ENCODE peak calls at places on chromosomes 12 and 14, in ten cellular contexts. One of them, this sample, is unnamed.

GRCh38 chr14:95452890-95453712 is 63.3 kb downstream of the SYNE3 start:
- DNase-seq in NCI-H345: peak
- DNase-seq in lower lobe of right lung: no peak
- DNase-seq in activated naive CD4-positive, alpha-beta T cell: no peak
- DNase-seq in adipocyte: no peak
- DNase-seq in glutamatergic neuron: no peak
- DNase-seq in T follicular helper cell: no peak
- DNase-seq in AG08396: no peak
- DNase-seq in M059J: no peak
- DNase-seq in Caco-2: no peak
- DNase-seq in this sample: no peak

GRCh38 chr14:99759546-99759925 is 33.7 kb upstream of the EML1 start:
- DNase-seq in NCI-H345: no peak
- DNase-seq in lower lobe of right lung: peak
- DNase-seq in activated naive CD4-positive, alpha-beta T cell: no peak
- DNase-seq in adipocyte: no peak
- DNase-seq in glutamatergic neuron: no peak
- DNase-seq in T follicular helper cell: no peak
- DNase-seq in AG08396: no peak
- DNase-seq in M059J: no peak
- DNase-seq in Caco-2: no peak
- DNase-seq in this sample: no peak

GRCh38 chr12:124195226-124195938 is 99.5 kb upstream of the RFLNA start:
- DNase-seq in NCI-H345: no peak
- DNase-seq in lower lobe of right lung: no peak
- DNase-seq in activated naive CD4-positive, alpha-beta T cell: no peak
- DNase-seq in adipocyte: no peak
- DNase-seq in glutamatergic neuron: no peak
- DNase-seq in T follicular helper cell: no peak
- DNase-seq in AG08396: no peak
- DNase-seq in M059J: no peak
- DNase-seq in Caco-2: no peak
- DNase-seq in this sample: no peak

GRCh38 chr12:28032811-28033537 is 60.4 kb upstream of the PTHLH start:
- DNase-seq in NCI-H345: no peak
- DNase-seq in lower lobe of right lung: no peak
- DNase-seq in activated naive CD4-positive, alpha-beta T cell: no peak
- DNase-seq in adipocyte: no peak
- DNase-seq in glutamatergic neuron: no peak
- DNase-seq in T follicular helper cell: no peak
- DNase-seq in AG08396: no peak
- DNase-seq in M059J: peak
- DNase-seq in Caco-2: no peak
- DNase-seq in this sample: no peak

GRCh38 chr12:105341010-105341409 is 10.5 kb downstream of the C12orf75 start:
- DNase-seq in NCI-H345: no peak
- DNase-seq in lower lobe of right lung: no peak
- DNase-seq in activated naive CD4-positive, alpha-beta T cell: no peak
- DNase-seq in adipocyte: peak
- DNase-seq in glutamatergic neuron: no peak
- DNase-seq in T follicular helper cell: no peak
- DNase-seq in AG08396: no peak
- DNase-seq in M059J: peak
- DNase-seq in Caco-2: no peak
- DNase-seq in this sample: no peak

GRCh38 chr12:1324900-1325299 is 269.5 kb downstream of the FBXL14 start:
- DNase-seq in NCI-H345: no peak
- DNase-seq in lower lobe of right lung: no peak
- DNase-seq in activated naive CD4-positive, alpha-beta T cell: no peak
- DNase-seq in adipocyte: no peak
- DNase-seq in glutamatergic neuron: no peak
- DNase-seq in T follicular helper cell: no peak
- DNase-seq in AG08396: no peak
- DNase-seq in M059J: no peak
- DNase-seq in Caco-2: no peak
- DNase-seq in this sample: no peak

GRCh38 chr12:19480459-19480858 is 41.2 kb downstream of the AEBP2 start:
- DNase-seq in NCI-H345: no peak
- DNase-seq in lower lobe of right lung: no peak
- DNase-seq in activated naive CD4-positive, alpha-beta T cell: no peak
- DNase-seq in adipocyte: no peak
- DNase-seq in glutamatergic neuron: no peak
- DNase-seq in T follicular helper cell: no peak
- DNase-seq in AG08396: no peak
- DNase-seq in M059J: no peak
- DNase-seq in Caco-2: no peak
- DNase-seq in this sample: no peak

GRCh38 chr12:68263366-68263765 is 10.0 kb upstream of the IL22 start:
- DNase-seq in NCI-H345: no peak
- DNase-seq in lower lobe of right lung: no peak
- DNase-seq in activated naive CD4-positive, alpha-beta T cell: no peak
- DNase-seq in adipocyte: peak
- DNase-seq in glutamatergic neuron: no peak
- DNase-seq in T follicular helper cell: no peak
- DNase-seq in AG08396: no peak
- DNase-seq in M059J: no peak
- DNase-seq in Caco-2: no peak
- DNase-seq in this sample: no peak

GRCh38 chr12:80053048-80053790 is 46.1 kb upstream of the OTOGL start:
- DNase-seq in NCI-H345: no peak
- DNase-seq in lower lobe of right lung: peak
- DNase-seq in activated naive CD4-positive, alpha-beta T cell: no peak
- DNase-seq in adipocyte: peak
- DNase-seq in glutamatergic neuron: no peak
- DNase-seq in T follicular helper cell: no peak
- DNase-seq in AG08396: peak
- DNase-seq in M059J: peak
- DNase-seq in Caco-2: no peak
- DNase-seq in this sample: no peak

GRCh38 chr12:51531982-51532497 is 59.0 kb upstream of the SCN8A start:
- DNase-seq in NCI-H345: peak
- DNase-seq in lower lobe of right lung: peak
- DNase-seq in activated naive CD4-positive, alpha-beta T cell: peak
- DNase-seq in adipocyte: peak
- DNase-seq in glutamatergic neuron: peak
- DNase-seq in T follicular helper cell: peak
- DNase-seq in AG08396: peak
- DNase-seq in M059J: peak
- DNase-seq in Caco-2: peak
- DNase-seq in this sample: peak

GRCh38 chr14:70947739-70948138 is 40.5 kb downstream of the PCNX1 start:
- DNase-seq in NCI-H345: no peak
- DNase-seq in lower lobe of right lung: no peak
- DNase-seq in activated naive CD4-positive, alpha-beta T cell: no peak
- DNase-seq in adipocyte: no peak
- DNase-seq in glutamatergic neuron: no peak
- DNase-seq in T follicular helper cell: no peak
- DNase-seq in AG08396: no peak
- DNase-seq in M059J: no peak
- DNase-seq in Caco-2: no peak
- DNase-seq in this sample: no peak

GRCh38 chr12:1517007-1517406 is 77.4 kb downstream of the FBXL14 start:
- DNase-seq in NCI-H345: no peak
- DNase-seq in lower lobe of right lung: no peak
- DNase-seq in activated naive CD4-positive, alpha-beta T cell: no peak
- DNase-seq in adipocyte: peak
- DNase-seq in glutamatergic neuron: peak
- DNase-seq in T follicular helper cell: no peak
- DNase-seq in AG08396: no peak
- DNase-seq in M059J: peak
- DNase-seq in Caco-2: no peak
- DNase-seq in this sample: no peak

GRCh38 chr14:64092940-64093339 is 201.2 kb downstream of the ESR2 start:
- DNase-seq in NCI-H345: no peak
- DNase-seq in lower lobe of right lung: no peak
- DNase-seq in activated naive CD4-positive, alpha-beta T cell: no peak
- DNase-seq in adipocyte: no peak
- DNase-seq in glutamatergic neuron: no peak
- DNase-seq in T follicular helper cell: no peak
- DNase-seq in AG08396: no peak
- DNase-seq in M059J: no peak
- DNase-seq in Caco-2: no peak
- DNase-seq in this sample: no peak

GRCh38 chr12:110641512-110641911 is 27.6 kb downstream of the TCTN1 start:
- DNase-seq in NCI-H345: no peak
- DNase-seq in lower lobe of right lung: no peak
- DNase-seq in activated naive CD4-positive, alpha-beta T cell: no peak
- DNase-seq in adipocyte: peak
- DNase-seq in glutamatergic neuron: peak
- DNase-seq in T follicular helper cell: no peak
- DNase-seq in AG08396: no peak
- DNase-seq in M059J: no peak
- DNase-seq in Caco-2: no peak
- DNase-seq in this sample: no peak

GRCh38 chr12:1695836-1696670 is 5.2 kb downstream of the ADIPOR2 start:
- DNase-seq in NCI-H345: no peak
- DNase-seq in lower lobe of right lung: no peak
- DNase-seq in activated naive CD4-positive, alpha-beta T cell: no peak
- DNase-seq in adipocyte: no peak
- DNase-seq in glutamatergic neuron: no peak
- DNase-seq in T follicular helper cell: no peak
- DNase-seq in AG08396: no peak
- DNase-seq in M059J: peak
- DNase-seq in Caco-2: no peak
- DNase-seq in this sample: no peak

GRCh38 chr14:77022219-77022852 is 6.2 kb downstream of the IRF2BPL start:
- DNase-seq in NCI-H345: peak
- DNase-seq in lower lobe of right lung: no peak
- DNase-seq in activated naive CD4-positive, alpha-beta T cell: no peak
- DNase-seq in adipocyte: no peak
- DNase-seq in glutamatergic neuron: no peak
- DNase-seq in T follicular helper cell: no peak
- DNase-seq in AG08396: no peak
- DNase-seq in M059J: no peak
- DNase-seq in Caco-2: no peak
- DNase-seq in this sample: no peak

GRCh38 chr12:111411187-111411764 is 5.6 kb downstream of the SH2B3 start:
- DNase-seq in NCI-H345: no peak
- DNase-seq in lower lobe of right lung: no peak
- DNase-seq in activated naive CD4-positive, alpha-beta T cell: no peak
- DNase-seq in adipocyte: no peak
- DNase-seq in glutamatergic neuron: no peak
- DNase-seq in T follicular helper cell: no peak
- DNase-seq in AG08396: no peak
- DNase-seq in M059J: peak
- DNase-seq in Caco-2: no peak
- DNase-seq in this sample: no peak

GRCh38 chr12:25423355-25423754 is 129.7 kb downstream of the LMNTD1 start:
- DNase-seq in NCI-H345: no peak
- DNase-seq in lower lobe of right lung: no peak
- DNase-seq in activated naive CD4-positive, alpha-beta T cell: no peak
- DNase-seq in adipocyte: no peak
- DNase-seq in glutamatergic neuron: no peak
- DNase-seq in T follicular helper cell: no peak
- DNase-seq in AG08396: no peak
- DNase-seq in M059J: peak
- DNase-seq in Caco-2: peak
- DNase-seq in this sample: no peak

GRCh38 chr12:109097140-109097434 is 310 bp upstream of the UNG start:
- DNase-seq in NCI-H345: no peak
- DNase-seq in lower lobe of right lung: no peak
- DNase-seq in activated naive CD4-positive, alpha-beta T cell: no peak
- DNase-seq in adipocyte: no peak
- DNase-seq in glutamatergic neuron: no peak
- DNase-seq in T follicular helper cell: no peak
- DNase-seq in AG08396: no peak
- DNase-seq in M059J: no peak
- DNase-seq in Caco-2: no peak
- DNase-seq in this sample: no peak

GRCh38 chr14:35044939-35045797 is 904 bp upstream of the FAM177A1 start:
- DNase-seq in NCI-H345: no peak
- DNase-seq in lower lobe of right lung: no peak
- DNase-seq in activated naive CD4-positive, alpha-beta T cell: no peak
- DNase-seq in adipocyte: peak
- DNase-seq in glutamatergic neuron: no peak
- DNase-seq in T follicular helper cell: no peak
- DNase-seq in AG08396: peak
- DNase-seq in M059J: no peak
- DNase-seq in Caco-2: no peak
- DNase-seq in this sample: no peak

GRCh38 chr12:104738841-104739642 is 219.0 kb downstream of the SLC41A2 start:
- DNase-seq in NCI-H345: no peak
- DNase-seq in lower lobe of right lung: no peak
- DNase-seq in activated naive CD4-positive, alpha-beta T cell: no peak
- DNase-seq in adipocyte: no peak
- DNase-seq in glutamatergic neuron: no peak
- DNase-seq in T follicular helper cell: no peak
- DNase-seq in AG08396: no peak
- DNase-seq in M059J: no peak
- DNase-seq in Caco-2: no peak
- DNase-seq in this sample: no peak

GRCh38 chr12:47216150-47216677 is 136.5 kb upstream of the AMIGO2 start:
- DNase-seq in NCI-H345: no peak
- DNase-seq in lower lobe of right lung: peak
- DNase-seq in activated naive CD4-positive, alpha-beta T cell: no peak
- DNase-seq in adipocyte: no peak
- DNase-seq in glutamatergic neuron: no peak
- DNase-seq in T follicular helper cell: no peak
- DNase-seq in AG08396: no peak
- DNase-seq in M059J: peak
- DNase-seq in Caco-2: no peak
- DNase-seq in this sample: peak

GRCh38 chr12:76820888-76821482 is 57.1 kb downstream of the ZDHHC17 start:
- DNase-seq in NCI-H345: peak
- DNase-seq in lower lobe of right lung: no peak
- DNase-seq in activated naive CD4-positive, alpha-beta T cell: no peak
- DNase-seq in adipocyte: peak
- DNase-seq in glutamatergic neuron: peak
- DNase-seq in T follicular helper cell: no peak
- DNase-seq in AG08396: peak
- DNase-seq in M059J: peak
- DNase-seq in Caco-2: peak
- DNase-seq in this sample: no peak

GRCh38 chr12:68119724-68120211 is 39.8 kb downstream of the IFNG start:
- DNase-seq in NCI-H345: peak
- DNase-seq in lower lobe of right lung: no peak
- DNase-seq in activated naive CD4-positive, alpha-beta T cell: no peak
- DNase-seq in adipocyte: no peak
- DNase-seq in glutamatergic neuron: no peak
- DNase-seq in T follicular helper cell: no peak
- DNase-seq in AG08396: no peak
- DNase-seq in M059J: peak
- DNase-seq in Caco-2: no peak
- DNase-seq in this sample: peak

This sample was measured in CD4-positive, CD25-positive, alpha-beta regulatory T cell.